ENCODE peak calls at places on chromosomes 11 and 22, in nine cellular contexts. One of them, this sample, is unnamed.

GRCh38 chr22:20181194-20181931 is 30.5 kb upstream of the CCDC188 start:
- DNase-seq in mesendoderm: no peak
- DNase-seq in A549: no peak
- DNase-seq in lower lobe of right lung: no peak
- DNase-seq in heart left ventricle: no peak
- DNase-seq in AG04450: no peak
- DNase-seq in naive thymus-derived CD4-positive, alpha-beta T cell: no peak
- DNase-seq in psoas muscle: no peak
- DNase-seq in gastrocnemius medialis: no peak
- DNase-seq in this sample: no peak

GRCh38 chr22:19986011-19986409 is 30.6 kb downstream of the ARVCF start:
- DNase-seq in AG04450: no peak
- DNase-seq in lower lobe of right lung: no peak
- DNase-seq in A549: no peak
- DNase-seq in mesendoderm: no peak
- DNase-seq in psoas muscle: peak
- DNase-seq in naive thymus-derived CD4-positive, alpha-beta T cell: no peak
- DNase-seq in gastrocnemius medialis: no peak
- DNase-seq in heart left ventricle: no peak
- DNase-seq in this sample: no peak

GRCh38 chr11:6586434-6587359 is 16.7 kb downstream of the RRP8 start:
- DNase-seq in AG04450: no peak
- DNase-seq in lower lobe of right lung: no peak
- DNase-seq in heart left ventricle: no peak
- DNase-seq in gastrocnemius medialis: no peak
- DNase-seq in A549: no peak
- DNase-seq in mesendoderm: no peak
- DNase-seq in psoas muscle: no peak
- DNase-seq in naive thymus-derived CD4-positive, alpha-beta T cell: no peak
- DNase-seq in this sample: no peak

GRCh38 chr11:105573091-105573490 is 36.8 kb upstream of the GRIA4 start:
- DNase-seq in lower lobe of right lung: no peak
- DNase-seq in A549: no peak
- DNase-seq in mesendoderm: no peak
- DNase-seq in naive thymus-derived CD4-positive, alpha-beta T cell: no peak
- DNase-seq in gastrocnemius medialis: no peak
- DNase-seq in AG04450: no peak
- DNase-seq in psoas muscle: no peak
- DNase-seq in heart left ventricle: no peak
- DNase-seq in this sample: no peak

GRCh38 chr11:67396258-67396581 is 4.4 kb downstream of the RAD9A start:
- DNase-seq in gastrocnemius medialis: no peak
- DNase-seq in lower lobe of right lung: no peak
- DNase-seq in A549: no peak
- DNase-seq in psoas muscle: no peak
- DNase-seq in AG04450: no peak
- DNase-seq in naive thymus-derived CD4-positive, alpha-beta T cell: no peak
- DNase-seq in heart left ventricle: no peak
- DNase-seq in mesendoderm: no peak
- DNase-seq in this sample: no peak

GRCh38 chr11:127825185-127825584 is 762.2 kb downstream of the ETS1 start:
- DNase-seq in naive thymus-derived CD4-positive, alpha-beta T cell: no peak
- DNase-seq in psoas muscle: no peak
- DNase-seq in mesendoderm: peak
- DNase-seq in lower lobe of right lung: no peak
- DNase-seq in A549: no peak
- DNase-seq in gastrocnemius medialis: no peak
- DNase-seq in AG04450: no peak
- DNase-seq in heart left ventricle: no peak
- DNase-seq in this sample: no peak

GRCh38 chr22:19525666-19526065 is 1.5 kb upstream of the CLDN5 start:
- DNase-seq in gastrocnemius medialis: no peak
- DNase-seq in AG04450: no peak
- DNase-seq in naive thymus-derived CD4-positive, alpha-beta T cell: no peak
- DNase-seq in lower lobe of right lung: no peak
- DNase-seq in psoas muscle: no peak
- DNase-seq in heart left ventricle: no peak
- DNase-seq in A549: no peak
- DNase-seq in mesendoderm: no peak
- DNase-seq in this sample: no peak

GRCh38 chr11:70528794-70529580 is 130.7 kb downstream of the CTTN start:
- DNase-seq in AG04450: no peak
- DNase-seq in psoas muscle: peak
- DNase-seq in gastrocnemius medialis: no peak
- DNase-seq in lower lobe of right lung: peak
- DNase-seq in A549: no peak
- DNase-seq in mesendoderm: no peak
- DNase-seq in heart left ventricle: no peak
- DNase-seq in naive thymus-derived CD4-positive, alpha-beta T cell: no peak
- DNase-seq in this sample: no peak

GRCh38 chr22:43423046-43423445 is 11.2 kb downstream of the MPPED1 start:
- DNase-seq in naive thymus-derived CD4-positive, alpha-beta T cell: no peak
- DNase-seq in mesendoderm: no peak
- DNase-seq in gastrocnemius medialis: no peak
- DNase-seq in psoas muscle: peak
- DNase-seq in A549: no peak
- DNase-seq in lower lobe of right lung: peak
- DNase-seq in heart left ventricle: no peak
- DNase-seq in AG04450: no peak
- DNase-seq in this sample: no peak

GRCh38 chr11:74646964-74647363 is 54.6 kb downstream of the POLD3 start:
- DNase-seq in gastrocnemius medialis: no peak
- DNase-seq in lower lobe of right lung: no peak
- DNase-seq in psoas muscle: no peak
- DNase-seq in mesendoderm: peak
- DNase-seq in heart left ventricle: no peak
- DNase-seq in A549: no peak
- DNase-seq in naive thymus-derived CD4-positive, alpha-beta T cell: no peak
- DNase-seq in AG04450: no peak
- DNase-seq in this sample: no peak

GRCh38 chr22:40183029-40183581 is 5.4 kb downstream of the TNRC6B start:
- DNase-seq in psoas muscle: no peak
- DNase-seq in mesendoderm: peak
- DNase-seq in heart left ventricle: no peak
- DNase-seq in AG04450: no peak
- DNase-seq in lower lobe of right lung: no peak
- DNase-seq in naive thymus-derived CD4-positive, alpha-beta T cell: peak
- DNase-seq in A549: no peak
- DNase-seq in gastrocnemius medialis: peak
- DNase-seq in this sample: no peak

GRCh38 chr11:68838572-68838964 is 3.1 kb downstream of the CPT1A start:
- DNase-seq in A549: no peak
- DNase-seq in AG04450: no peak
- DNase-seq in mesendoderm: no peak
- DNase-seq in naive thymus-derived CD4-positive, alpha-beta T cell: no peak
- DNase-seq in heart left ventricle: no peak
- DNase-seq in lower lobe of right lung: no peak
- DNase-seq in psoas muscle: peak
- DNase-seq in gastrocnemius medialis: peak
- DNase-seq in this sample: peak

GRCh38 chr11:68839054-68839865 is 2.5 kb downstream of the CPT1A start:
- DNase-seq in naive thymus-derived CD4-positive, alpha-beta T cell: peak
- DNase-seq in AG04450: peak
- DNase-seq in mesendoderm: peak
- DNase-seq in psoas muscle: peak
- DNase-seq in A549: peak
- DNase-seq in gastrocnemius medialis: peak
- DNase-seq in lower lobe of right lung: peak
- DNase-seq in heart left ventricle: peak
- DNase-seq in this sample: peak

GRCh38 chr11:68835749-68836148 is 6.0 kb downstream of the CPT1A start:
- DNase-seq in mesendoderm: no peak
- DNase-seq in naive thymus-derived CD4-positive, alpha-beta T cell: no peak
- DNase-seq in lower lobe of right lung: no peak
- DNase-seq in psoas muscle: no peak
- DNase-seq in AG04450: no peak
- DNase-seq in gastrocnemius medialis: no peak
- DNase-seq in A549: no peak
- DNase-seq in heart left ventricle: no peak
- DNase-seq in this sample: no peak

GRCh38 chr11:68839953-68840641 is 1.6 kb downstream of the CPT1A start:
- DNase-seq in mesendoderm: peak
- DNase-seq in lower lobe of right lung: no peak
- DNase-seq in psoas muscle: no peak
- DNase-seq in AG04450: no peak
- DNase-seq in heart left ventricle: no peak
- DNase-seq in gastrocnemius medialis: no peak
- DNase-seq in A549: no peak
- DNase-seq in naive thymus-derived CD4-positive, alpha-beta T cell: peak
- DNase-seq in this sample: no peak

DNA sequence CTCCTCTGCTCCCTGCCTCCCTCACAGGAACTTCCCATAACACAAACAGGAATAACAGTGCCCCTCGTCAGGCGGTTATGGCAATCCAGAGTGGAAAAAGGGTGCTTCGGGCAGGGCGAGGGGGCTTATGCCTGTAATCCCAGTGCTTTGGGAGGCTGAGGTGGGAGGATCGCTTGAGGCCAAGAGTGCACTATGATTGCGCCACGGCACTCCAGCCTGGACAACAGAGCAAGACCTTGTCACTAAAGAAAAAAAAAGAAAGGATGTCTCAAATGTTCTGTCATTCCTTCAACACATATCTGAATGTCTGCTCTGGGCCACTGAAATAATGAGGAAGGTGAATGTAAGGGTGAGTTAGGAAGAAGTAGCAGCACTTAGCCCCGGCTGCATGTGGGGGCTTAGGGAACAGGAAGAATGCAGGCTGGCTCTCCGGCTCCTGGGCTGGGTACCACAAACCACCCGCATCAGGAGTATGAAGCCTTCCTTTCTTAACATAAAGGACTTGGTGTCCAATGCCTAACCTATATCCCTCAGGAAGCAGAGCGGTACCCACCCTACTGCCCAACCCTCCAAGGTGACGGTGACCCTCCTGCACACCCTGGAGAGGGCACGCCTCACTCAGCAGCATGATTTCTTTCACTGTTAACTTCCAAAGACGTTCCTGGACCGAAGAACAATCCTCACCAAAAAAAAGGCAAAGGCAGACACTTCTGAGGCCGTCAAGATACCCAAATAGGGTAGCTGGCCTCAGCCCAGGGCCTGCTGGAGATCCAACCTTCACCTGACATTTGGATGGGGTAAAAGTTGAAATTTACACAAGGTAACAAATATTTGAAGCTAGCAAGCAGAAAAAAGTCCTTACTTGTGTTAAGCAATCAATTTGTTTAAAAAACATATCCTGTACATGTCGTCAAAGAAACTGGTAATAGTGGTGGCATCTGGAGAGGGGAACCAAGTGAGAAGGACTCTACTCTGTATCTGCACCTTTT is 3.8 kb downstream of the CPT1A start:
- DNase-seq in mesendoderm: no peak
- DNase-seq in AG04450: no peak
- DNase-seq in lower lobe of right lung: no peak
- DNase-seq in psoas muscle: no peak
- DNase-seq in A549: no peak
- DNase-seq in gastrocnemius medialis: no peak
- DNase-seq in heart left ventricle: no peak
- DNase-seq in naive thymus-derived CD4-positive, alpha-beta T cell: no peak
- DNase-seq in this sample: no peak
- H3K27ac ChIP-seq in mesendoderm: no peak
- H3K27ac ChIP-seq in AG04450: peak
- H3K27ac ChIP-seq in lower lobe of right lung: peak
- H3K27ac ChIP-seq in psoas muscle: peak
- H3K27ac ChIP-seq in A549: peak
- H3K27ac ChIP-seq in gastrocnemius medialis: peak
- H3K27ac ChIP-seq in heart left ventricle: peak
- H3K27ac ChIP-seq in naive thymus-derived CD4-positive, alpha-beta T cell: peak
- H3K27ac ChIP-seq in this sample: peak

GRCh38 chr11:69448471-69449284 is 32.8 kb upstream of the LINC01488 start:
- DNase-seq in lower lobe of right lung: no peak
- DNase-seq in psoas muscle: no peak
- DNase-seq in heart left ventricle: no peak
- DNase-seq in AG04450: no peak
- DNase-seq in gastrocnemius medialis: no peak
- DNase-seq in naive thymus-derived CD4-positive, alpha-beta T cell: no peak
- DNase-seq in mesendoderm: no peak
- DNase-seq in A549: no peak
- DNase-seq in this sample: no peak

GRCh38 chr11:69450064-69450856 is 31.2 kb upstream of the LINC01488 start:
- DNase-seq in A549: no peak
- DNase-seq in naive thymus-derived CD4-positive, alpha-beta T cell: no peak
- DNase-seq in psoas muscle: peak
- DNase-seq in heart left ventricle: peak
- DNase-seq in mesendoderm: peak
- DNase-seq in AG04450: no peak
- DNase-seq in gastrocnemius medialis: no peak
- DNase-seq in lower lobe of right lung: no peak
- DNase-seq in this sample: peak

GRCh38 chr11:69450857-69451220 is 30.6 kb upstream of the LINC01488 start:
- DNase-seq in psoas muscle: peak
- DNase-seq in naive thymus-derived CD4-positive, alpha-beta T cell: no peak
- DNase-seq in gastrocnemius medialis: no peak
- DNase-seq in mesendoderm: no peak
- DNase-seq in heart left ventricle: no peak
- DNase-seq in AG04450: no peak
- DNase-seq in lower lobe of right lung: no peak
- DNase-seq in A549: no peak
- DNase-seq in this sample: no peak

GRCh38 chr11:69447786-69448185 is 33.7 kb upstream of the LINC01488 start:
- DNase-seq in lower lobe of right lung: peak
- DNase-seq in psoas muscle: no peak
- DNase-seq in naive thymus-derived CD4-positive, alpha-beta T cell: no peak
- DNase-seq in gastrocnemius medialis: no peak
- DNase-seq in A549: no peak
- DNase-seq in mesendoderm: no peak
- DNase-seq in AG04450: no peak
- DNase-seq in heart left ventricle: no peak
- DNase-seq in this sample: no peak

GRCh38 chr11:69449320-69450063 is 32.0 kb upstream of the LINC01488 start:
- DNase-seq in psoas muscle: peak
- DNase-seq in mesendoderm: peak
- DNase-seq in lower lobe of right lung: peak
- DNase-seq in heart left ventricle: peak
- DNase-seq in gastrocnemius medialis: peak
- DNase-seq in naive thymus-derived CD4-positive, alpha-beta T cell: no peak
- DNase-seq in AG04450: no peak
- DNase-seq in A549: no peak
- DNase-seq in this sample: peak
- H3K27ac ChIP-seq in psoas muscle: peak
- H3K27ac ChIP-seq in mesendoderm: peak
- H3K27ac ChIP-seq in lower lobe of right lung: peak
- H3K27ac ChIP-seq in heart left ventricle: peak
- H3K27ac ChIP-seq in gastrocnemius medialis: peak
- H3K27ac ChIP-seq in naive thymus-derived CD4-positive, alpha-beta T cell: no peak
- H3K27ac ChIP-seq in AG04450: no peak
- H3K27ac ChIP-seq in A549: peak
- H3K27ac ChIP-seq in this sample: peak

GRCh38 chr11:2899080-2899783 is 13.7 kb upstream of the CDKN1C start:
- DNase-seq in mesendoderm: no peak
- DNase-seq in gastrocnemius medialis: peak
- DNase-seq in AG04450: no peak
- DNase-seq in A549: no peak
- DNase-seq in heart left ventricle: peak
- DNase-seq in lower lobe of right lung: peak
- DNase-seq in naive thymus-derived CD4-positive, alpha-beta T cell: no peak
- DNase-seq in psoas muscle: no peak
- DNase-seq in this sample: no peak
- H3K27ac ChIP-seq in mesendoderm: no peak
- H3K27ac ChIP-seq in gastrocnemius medialis: peak
- H3K27ac ChIP-seq in AG04450: peak
- H3K27ac ChIP-seq in A549: peak
- H3K27ac ChIP-seq in heart left ventricle: peak
- H3K27ac ChIP-seq in lower lobe of right lung: peak
- H3K27ac ChIP-seq in naive thymus-derived CD4-positive, alpha-beta T cell: no peak
- H3K27ac ChIP-seq in psoas muscle: no peak
- H3K27ac ChIP-seq in this sample: peak

GRCh38 chr22:26681395-26681821 is 24.0 kb downstream of the MIAT start:
- DNase-seq in mesendoderm: peak
- DNase-seq in lower lobe of right lung: peak
- DNase-seq in AG04450: peak
- DNase-seq in naive thymus-derived CD4-positive, alpha-beta T cell: no peak
- DNase-seq in A549: no peak
- DNase-seq in heart left ventricle: no peak
- DNase-seq in psoas muscle: no peak
- DNase-seq in gastrocnemius medialis: no peak
- DNase-seq in this sample: no peak
- H3K27ac ChIP-seq in mesendoderm: peak
- H3K27ac ChIP-seq in lower lobe of right lung: peak
- H3K27ac ChIP-seq in AG04450: peak
- H3K27ac ChIP-seq in naive thymus-derived CD4-positive, alpha-beta T cell: no peak
- H3K27ac ChIP-seq in A549: peak
- H3K27ac ChIP-seq in heart left ventricle: no peak
- H3K27ac ChIP-seq in psoas muscle: no peak
- H3K27ac ChIP-seq in gastrocnemius medialis: no peak
- H3K27ac ChIP-seq in this sample: no peak